ENCODE peak calls at places on chromosomes 11 and 22, in four cellular contexts. T is AG10803, K is fibroblast of pulmonary artery, D is retinal pigment epithelial cell. N is an unnamed sample.

GRCh38 chr22:23088199-23088604 is 17.9 kb downstream of the GNAZ start:
- DNase-seq in K (no peak), D (no peak), T (no peak), N (no peak)

GRCh38 chr11:28619870-28620540 is 511.8 kb downstream of the METTL15 start:
- DNase-seq in K (peak), T (no peak), D (peak), N (no peak)

GRCh38 chr11:131763193-131763890 is 392.9 kb downstream of the NTM start:
- DNase-seq in D (no peak), T (no peak), K (peak), N (no peak)

GRCh38 chr11:130827697-130828377 is 88.4 kb downstream of the SNX19 start:
- DNase-seq in D (no peak), T (peak), K (peak), N (peak)

GRCh38 chr22:39153220-39153860 is 860 bp upstream of the CBX7 start:
- DNase-seq in K (no peak), T (no peak), D (no peak), N (no peak)

GRCh38 chr11:117175104-117175503 is 3.4 kb upstream of the SIDT2 start:
- DNase-seq in K (no peak), T (no peak), D (no peak), N (no peak)

GRCh38 chr11:71548716-71549151 is 514 bp downstream of the KRTAP5-9 start:
- DNase-seq in K (no peak), T (no peak), D (no peak), N (no peak)

GRCh38 chr11:116427903-116428637 is 344.7 kb downstream of the BUD13 start:
- DNase-seq in K (no peak), D (no peak), T (no peak), N (no peak)

GRCh38 chr22:20027966-20028854 is 7.3 kb downstream of the TANGO2 start:
- DNase-seq in K (peak), D (no peak), T (no peak), N (no peak)

GRCh38 chr11:47414685-47415070 is 6.3 kb downstream of the SLC39A13 start:
- DNase-seq in K (no peak), D (no peak), T (no peak), N (no peak)

GRCh38 chr11:83736689-83737088 is 450.5 kb upstream of the CCDC90B start:
- DNase-seq in K (no peak), D (no peak), T (no peak), N (no peak)

GRCh38 chr11:117316197-117316961 is at the start of gene BACE1:
- DNase-seq in T (peak), K (peak), D (peak), N (no peak)

GRCh38 chr11:85854557-85855340 is 434 bp upstream of the CCDC83 start:
- DNase-seq in D (peak), T (peak), K (peak), N (peak)

GRCh38 chr11:11038339-11039248 is 180.7 kb upstream of the ZBED5 start:
- DNase-seq in K (no peak), D (peak), T (no peak), N (no peak)

GRCh38 chr11:124837491-124837856 is 27.8 kb upstream of the ROBO3 start:
- DNase-seq in T (peak), K (peak), D (peak), N (peak)

GRCh38 chr11:5922749-5923426 is 19.2 kb upstream of the OR56A3 start:
- DNase-seq in T (no peak), D (no peak), K (no peak), N (no peak)

GRCh38 chr11:127993788-127994187 is 593.6 kb downstream of the ETS1 start:
- DNase-seq in K (no peak), T (no peak), D (no peak), N (no peak)

GRCh38 chr11:12692238-12693074 is 18.2 kb downstream of the TEAD1 start:
- DNase-seq in K (peak), T (peak), D (peak), N (no peak)

GRCh38 chr11:122139595-122139866 is 23.5 kb upstream of the BLID start:
- DNase-seq in D (no peak), T (no peak), K (no peak), N (no peak)

GRCh38 chr11:105202422-105202821 is 62.9 kb upstream of the CARD18 start:
- DNase-seq in K (no peak), T (no peak), D (no peak), N (no peak)

GRCh38 chr11:125451400-125452124 is 44.5 kb downstream of the FEZ1 start:
- DNase-seq in K (peak), D (no peak), T (no peak), N (peak)

GRCh38 chr22:28105396-28105795 is 186.3 kb upstream of the PITPNB start:
- DNase-seq in K (peak), D (no peak), T (no peak), N (no peak)

GRCh38 chr22:28594784-28595324 is 84.8 kb downstream of the TTC28 start:
- DNase-seq in D (peak), T (peak), K (peak), N (peak)

GRCh38 chr22:44392446-44392921 is 79.7 kb upstream of the SHISAL1 start:
- DNase-seq in T (no peak), K (no peak), D (no peak), N (no peak)

GRCh38 chr11:121552160-121552559 is 99.4 kb upstream of the SORL1-AS1 start:
- DNase-seq in D (no peak), T (no peak), K (no peak), N (no peak)

DNA sequence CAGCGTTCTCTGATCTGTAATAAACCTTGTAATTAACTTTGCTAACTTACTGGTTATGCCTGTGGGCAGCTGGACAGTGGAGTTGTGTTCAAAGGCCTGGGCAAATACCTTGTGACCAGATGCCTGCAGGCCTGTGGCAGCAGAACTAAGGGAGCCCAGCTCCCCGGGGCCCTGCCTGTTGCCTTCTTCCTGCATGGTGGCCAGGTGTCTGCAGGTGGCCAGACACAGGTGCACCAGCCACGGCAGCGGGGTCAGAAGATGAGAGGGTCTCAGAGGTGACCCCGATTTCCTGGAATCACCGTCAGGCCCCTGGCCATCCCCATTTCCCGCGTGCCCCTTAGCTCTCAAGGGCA is 127.2 kb downstream of the OSBP2 start:
- DNase-seq in D (no peak), K (no peak), T (no peak), N (no peak)
- H3K4me3 ChIP-seq in D (peak), K (no peak), T (peak), N (no peak)

DNA sequence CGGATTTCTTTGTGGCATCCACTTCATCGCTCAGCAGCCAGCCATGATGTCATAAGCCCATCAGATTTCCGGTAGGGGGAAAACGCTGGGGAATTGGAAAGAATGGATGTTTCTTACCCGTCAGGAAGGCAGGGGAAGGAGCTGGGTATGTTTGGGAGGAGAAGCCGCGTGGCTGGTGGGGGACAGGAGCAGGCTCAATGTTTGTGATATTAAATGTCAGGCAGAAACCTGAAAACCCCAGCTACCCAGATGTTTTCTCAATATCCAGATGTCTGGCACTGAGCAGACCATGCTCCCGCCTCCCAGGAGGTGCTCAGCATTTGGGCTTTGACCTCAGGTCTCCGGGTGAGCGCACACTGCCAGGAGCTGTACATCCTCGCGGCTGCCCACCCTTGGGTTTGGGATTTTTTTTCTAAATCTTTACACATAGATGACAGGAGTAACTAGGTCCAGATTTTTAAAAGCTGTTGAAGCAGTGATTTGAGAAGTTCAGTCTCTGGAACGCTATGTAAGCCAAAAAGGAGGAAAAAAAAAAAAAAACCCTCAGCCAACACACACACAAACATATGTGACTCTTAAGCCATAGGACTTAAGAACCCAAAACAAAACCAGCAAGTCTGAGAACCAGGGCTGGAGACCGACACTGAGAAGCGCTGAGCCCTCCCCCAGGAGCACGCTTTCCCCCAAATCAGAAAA is 67.4 kb downstream of the NFAM1 start:
- DNase-seq in D (no peak), K (peak), T (peak), N (no peak)
- H3K4me3 ChIP-seq in D (no peak), K (no peak), T (no peak), N (no peak)

DNA sequence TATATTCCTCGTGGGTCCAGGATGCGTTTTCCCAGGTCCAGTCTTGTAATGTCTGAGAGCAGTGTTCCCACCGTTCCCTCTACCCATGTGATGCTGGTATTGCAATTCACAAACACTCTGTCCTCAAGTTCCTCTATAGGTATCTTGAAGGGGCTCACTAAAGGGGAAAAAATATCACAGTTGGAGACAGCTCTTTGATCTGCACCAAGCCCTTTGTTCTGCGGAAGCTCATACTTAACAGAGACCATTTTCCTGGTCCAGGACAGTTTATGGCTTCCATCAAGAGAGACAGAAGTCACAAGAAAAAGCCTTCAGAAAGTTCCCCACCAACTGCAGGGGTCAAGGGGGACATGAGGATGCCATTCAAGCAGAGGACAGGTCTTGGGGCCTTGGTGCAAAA is 2.1 kb downstream of the CD3D start:
- DNase-seq in D (no peak), T (no peak), K (no peak), N (no peak)
- H3K4me3 ChIP-seq in D (no peak), T (no peak), K (no peak), N (no peak)

GRCh38 chr11:9169595-9170295 is 78.3 kb upstream of the SCUBE2 start:
- DNase-seq in D (no peak), K (no peak), T (no peak), N (no peak)
- H3K4me3 ChIP-seq in D (no peak), K (no peak), T (no peak), N (no peak)

GRCh38 chr22:31289335-31289734 is 3.0 kb downstream of the PIK3IP1 start:
- DNase-seq in K (no peak), T (no peak), D (no peak), N (no peak)
- H3K4me3 ChIP-seq in K (no peak), T (no peak), D (no peak), N (peak)

GRCh38 chr22:37904572-37905533 is 1.2 kb upstream of the MICALL1 start:
- DNase-seq in D (peak), K (peak), T (peak), N (no peak)
- H3K4me3 ChIP-seq in D (no peak), K (peak), T (peak), N (no peak)

DNA sequence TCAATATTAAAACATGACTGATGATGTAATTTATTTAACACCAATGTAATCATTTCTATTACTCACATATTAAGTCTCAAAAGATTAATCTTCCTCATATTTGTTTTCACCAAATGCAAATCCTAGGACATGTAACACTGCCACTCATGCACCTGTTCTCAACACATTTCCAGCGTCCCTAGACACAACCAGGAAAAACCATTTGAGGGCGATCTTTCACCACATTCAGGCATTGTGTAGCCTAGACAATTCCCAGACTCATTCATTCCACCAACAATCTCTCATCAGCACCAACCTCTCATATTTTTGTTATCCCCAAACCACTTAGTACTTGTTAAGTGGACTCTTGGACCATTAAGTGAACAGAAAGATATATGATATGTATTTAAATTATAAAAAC is 66.1 kb downstream of the SLC36A4 start:
- DNase-seq in D (no peak), T (no peak), K (no peak), N (no peak)
- H3K4me3 ChIP-seq in D (no peak), T (no peak), K (no peak), N (no peak)

GRCh38 chr11:9231848-9232177 is 33.3 kb downstream of the DENND5A start:
- DNase-seq in D (no peak), T (peak), K (peak), N (peak)
- H3K4me3 ChIP-seq in D (no peak), T (no peak), K (peak), N (peak)

GRCh38 chr11:95684170-95684569 is 105.4 kb downstream of the FAM76B start:
- DNase-seq in T (no peak), K (no peak), D (no peak), N (no peak)
- H3K4me3 ChIP-seq in T (no peak), K (no peak), D (no peak), N (no peak)

N was measured in MM.1S.